ENCODE peak calls at places on chromosomes 7 and 10, in five cellular contexts. H is NCI-H1092 treated with DMSO at 0.1 percent for 48 hours; K is AG08396; W is stimulated activated naive CD4-positive, alpha-beta T cell; V is ACHN. X is an unnamed sample.
A peak's percentile ranks its signal among the peaks of the same experiment; 100 is the strongest.

GRCh38 chr10:76117949-76118348 is 686.5 kb downstream of the LRMDA start:
- DNase-seq in H (no peak), K (peak; percentile 41), W (no peak), V (no peak), X (no peak)

GRCh38 chr10:77939561-77940001 is 13.0 kb upstream of the DLG5 start:
- DNase-seq in H (peak; percentile 1), K (peak; percentile 56), W (no peak), V (no peak), X (no peak)

GRCh38 chr7:17357952-17358351 is 59.5 kb downstream of the AHR start:
- DNase-seq in H (no peak), K (no peak), W (no peak), V (no peak), X (no peak)

GRCh38 chr7:130394421-130395188 is 14.3 kb downstream of the CPA1 start:
- DNase-seq in H (no peak), K (no peak), W (peak; percentile 47), V (no peak), X (no peak)

GRCh38 chr7:35630573-35630972 is 64.4 kb downstream of the HERPUD2 start:
- DNase-seq in H (no peak), K (peak; percentile 43), W (no peak), V (no peak), X (peak; percentile 42)

GRCh38 chr7:25894002-25894901 is 257.7 kb upstream of the NFE2L3 start:
- DNase-seq in H (no peak), K (no peak), W (no peak), V (peak; percentile 72), X (no peak)

GRCh38 chr7:34756691-34757090 is 98.7 kb downstream of the NPSR1 start:
- DNase-seq in H (peak; percentile 78), K (no peak), W (no peak), V (no peak), X (no peak)

GRCh38 chr7:159075563-159076238 is 69.0 kb downstream of the VIPR2 start:
- DNase-seq in H (no peak), K (no peak), W (no peak), V (no peak), X (no peak)

GRCh38 chr7:105003275-105003674 is 10.7 kb upstream of the KMT2E start:
- DNase-seq in H (no peak), K (no peak), W (no peak), V (peak; percentile 83), X (peak; percentile 33)

GRCh38 chr10:5233324-5233723 is 36.7 kb downstream of the AKR1C4 start:
- DNase-seq in H (no peak), K (no peak), W (no peak), V (no peak), X (no peak)

GRCh38 chr7:154978045-154978444 is 24.9 kb downstream of the PAXIP1 start:
- DNase-seq in H (no peak), K (no peak), W (no peak), V (no peak), X (no peak)

GRCh38 chr10:5976689-5977470 is 463 bp downstream of the IL15RA start:
- DNase-seq in H (no peak), K (peak; percentile 64), W (peak; percentile 9), V (peak; percentile 46), X (peak; percentile 9)

X was measured in pons.